ENCODE peak calls at places on chromosomes 6 and 20, in five cellular contexts. R is heart right ventricle, C is HFF-Myc, M is body of pancreas, A is PC-3. T is an unnamed sample.

GRCh38 chr20:18031888-18032509 is 25.7 kb downstream of the OVOL2 start:
- DNase-seq in R (no peak), C (no peak), M (no peak), A (no peak), T (no peak)

GRCh38 chr20:63419299-63419698 is 53.2 kb downstream of the KCNQ2 start:
- DNase-seq in R (no peak), C (no peak), M (no peak), A (no peak), T (no peak)

GRCh38 chr20:50911030-50911429 is 20.2 kb downstream of the ADNP start:
- DNase-seq in R (no peak), C (peak), M (no peak), A (no peak), T (peak)

GRCh38 chr6:142009647-142010046 is 123.1 kb upstream of the GJE1 start:
- DNase-seq in R (no peak), C (peak), M (no peak), A (peak), T (no peak)

GRCh38 chr6:27250955-27251671 is 3.6 kb downstream of the PRSS16 start:
- DNase-seq in R (peak), C (no peak), M (peak), A (peak), T (no peak)

GRCh38 chr6:20533746-20534294 is 437 bp upstream of the CDKAL1 start:
- DNase-seq in R (no peak), C (no peak), M (no peak), A (no peak), T (no peak)

GRCh38 chr20:14498809-14499208 is 161.4 kb upstream of the FLRT3 start:
- DNase-seq in R (no peak), C (no peak), M (no peak), A (no peak), T (no peak)

GRCh38 chr6:164013480-164014208 is 599.1 kb downstream of the QKI start:
- DNase-seq in R (no peak), C (no peak), M (no peak), A (no peak), T (no peak)

GRCh38 chr6:128135325-128135724 is 234.5 kb upstream of the THEMIS start:
- DNase-seq in R (no peak), C (no peak), M (no peak), A (no peak), T (no peak)

GRCh38 chr6:30163090-30163917 is at the start of gene TRIM15:
- DNase-seq in R (no peak), C (no peak), M (no peak), A (no peak), T (no peak)

GRCh38 chr6:128209771-128210170 is 308.9 kb upstream of the THEMIS start:
- DNase-seq in R (no peak), C (no peak), M (no peak), A (peak), T (peak)

GRCh38 chr6:37588745-37589139 is 89.0 kb upstream of the CCDC167 start:
- DNase-seq in R (no peak), C (no peak), M (no peak), A (no peak), T (no peak)

GRCh38 chr6:92522589-92522988 is 896.8 kb downstream of the EPHA7 start:
- DNase-seq in R (no peak), C (no peak), M (no peak), A (no peak), T (no peak)

GRCh38 chr6:150765457-150765764 is 100.1 kb upstream of the MTHFD1L start:
- DNase-seq in R (no peak), C (no peak), M (no peak), A (no peak), T (no peak)
- H3K4me3 ChIP-seq in R (no peak), C (no peak), M (no peak), A (no peak), T (no peak)

DNA sequence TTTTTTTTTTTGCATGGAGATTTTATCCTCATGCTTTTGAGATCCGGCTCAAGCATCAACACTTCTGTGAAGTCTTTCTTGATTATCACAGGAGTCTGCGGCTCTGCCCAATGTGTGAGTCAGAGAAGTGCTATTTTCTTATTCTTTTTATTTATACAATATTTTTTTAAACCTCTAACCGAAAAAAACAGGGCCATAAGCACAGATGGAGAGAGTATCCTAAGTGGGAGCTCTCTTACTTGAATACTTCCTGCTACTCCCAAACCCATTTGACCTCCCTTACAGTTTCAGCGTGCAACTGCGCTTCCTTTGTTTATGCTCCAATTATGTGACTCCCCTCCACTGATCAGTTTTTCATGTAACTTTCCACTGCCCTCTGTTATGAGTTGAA is 8.7 kb upstream of the ATXN1 start:
- DNase-seq in R (no peak), C (peak), M (no peak), A (peak), T (no peak)
- H3K4me3 ChIP-seq in R (no peak), C (no peak), M (no peak), A (peak), T (no peak)

DNA sequence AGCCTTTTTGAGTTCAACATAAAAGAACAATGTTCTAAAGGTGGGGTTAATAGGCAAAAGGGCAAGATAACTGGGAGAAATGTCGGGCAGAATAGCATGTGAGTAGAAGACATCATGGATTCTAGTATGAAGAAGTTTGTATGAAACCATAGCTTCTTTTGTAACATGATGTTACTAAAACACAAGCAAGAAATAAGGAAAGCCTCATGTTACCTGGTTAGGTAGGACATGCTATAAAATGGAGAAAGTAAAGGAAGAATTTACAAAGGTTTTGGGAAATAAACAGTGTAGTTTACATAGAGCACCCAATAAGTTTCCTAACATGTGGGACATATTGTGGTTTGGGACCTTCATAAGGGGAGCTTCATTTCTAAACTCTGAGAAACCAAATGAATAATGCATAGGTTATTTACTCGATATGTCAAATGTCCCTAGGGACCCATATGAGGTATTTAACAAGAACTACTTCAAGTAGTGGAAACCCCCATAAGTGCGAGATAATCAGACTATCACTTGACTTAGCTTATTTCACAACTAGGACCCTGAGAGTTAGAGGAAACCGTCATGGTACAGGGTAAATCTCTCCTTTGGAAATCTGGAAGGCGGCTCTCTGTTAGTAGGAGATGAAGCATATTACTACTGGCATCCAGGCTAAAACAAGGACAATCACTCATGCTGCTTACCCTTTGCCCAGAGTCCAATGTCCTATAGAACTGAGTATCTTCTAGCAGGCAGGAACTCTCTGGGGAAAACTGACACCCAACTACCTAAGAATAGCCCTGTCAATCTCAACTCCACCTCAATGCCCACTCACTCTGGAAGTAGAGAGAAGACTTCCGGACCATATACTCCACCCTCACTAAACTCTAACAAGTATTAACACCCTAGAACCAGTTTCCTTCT is 57.5 kb downstream of the ILRUN start:
- DNase-seq in R (no peak), C (no peak), M (no peak), A (no peak), T (no peak)
- H3K4me3 ChIP-seq in R (no peak), C (no peak), M (no peak), A (no peak), T (no peak)

GRCh38 chr6:169868458-169868857 is 117.0 kb downstream of the ERMARD start:
- DNase-seq in R (peak), C (no peak), M (no peak), A (no peak), T (no peak)
- H3K4me3 ChIP-seq in R (no peak), C (no peak), M (no peak), A (no peak), T (no peak)

DNA sequence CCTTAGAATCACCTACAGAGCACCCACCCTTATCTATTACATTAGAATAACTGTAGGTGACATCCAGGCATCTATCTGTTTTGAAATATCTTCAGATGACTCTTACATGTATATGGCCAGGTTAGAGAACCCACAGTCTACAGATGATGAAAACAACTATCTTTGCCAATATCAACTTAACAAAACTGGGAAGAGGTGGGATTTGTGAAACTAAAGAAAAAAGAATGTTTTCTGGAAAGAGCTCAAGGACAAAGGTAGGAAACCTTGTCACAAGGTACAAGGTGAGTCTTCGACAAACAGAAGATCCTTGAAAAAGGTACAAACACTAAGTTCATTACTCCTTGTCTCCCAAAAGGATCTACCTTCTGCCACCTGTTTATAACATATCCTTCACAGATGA is 47.0 kb upstream of the DST start:
- DNase-seq in R (no peak), C (no peak), M (no peak), A (no peak), T (no peak)
- H3K4me3 ChIP-seq in R (peak), C (no peak), M (no peak), A (no peak), T (no peak)

GRCh38 chr20:19995220-19995863 is 21.8 kb upstream of the NAA20 start:
- DNase-seq in R (no peak), C (no peak), M (no peak), A (peak), T (no peak)

GRCh38 chr20:20000223-20000968 is 16.8 kb upstream of the NAA20 start:
- DNase-seq in R (no peak), C (no peak), M (no peak), A (no peak), T (no peak)

GRCh38 chr20:19993937-19994667 is 23.1 kb upstream of the NAA20 start:
- DNase-seq in R (peak), C (peak), M (no peak), A (peak), T (no peak)

GRCh38 chr20:19998990-19999705 is 18.0 kb upstream of the NAA20 start:
- DNase-seq in R (no peak), C (no peak), M (peak), A (no peak), T (no peak)

DNA sequence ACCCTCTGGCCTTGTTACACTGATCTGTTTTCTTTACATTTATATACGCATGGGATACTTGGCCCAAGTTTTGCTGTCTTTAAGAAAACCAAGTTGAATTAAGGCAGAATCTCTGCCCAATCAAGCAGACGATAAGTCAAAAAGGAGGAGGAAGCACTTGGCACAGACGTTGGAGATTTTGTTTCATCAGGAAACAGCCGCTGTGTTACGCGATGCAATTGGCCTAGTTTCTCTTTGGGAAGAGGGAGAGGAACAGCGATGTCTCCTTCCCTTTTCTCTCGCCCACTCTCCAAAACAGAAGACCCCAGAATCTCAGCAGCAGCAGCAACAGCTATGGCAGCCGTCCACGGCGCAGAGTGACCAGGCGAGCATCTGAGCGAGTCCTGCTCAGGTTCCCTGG is 20.2 kb upstream of the NAA20 start:
- DNase-seq in R (no peak), C (no peak), M (no peak), A (no peak), T (no peak)
- H3K4me3 ChIP-seq in R (no peak), C (no peak), M (no peak), A (no peak), T (no peak)

GRCh38 chr6:67642582-67642981 is 992.5 kb upstream of the ADGRB3 start:
- DNase-seq in R (no peak), C (no peak), M (no peak), A (no peak), T (no peak)

GRCh38 chr6:67639161-67639560 is 995.9 kb upstream of the ADGRB3 start:
- DNase-seq in R (no peak), C (no peak), M (no peak), A (no peak), T (peak)

GRCh38 chr6:67640462-67640861 is 994.6 kb upstream of the ADGRB3 start:
- DNase-seq in R (no peak), C (no peak), M (no peak), A (no peak), T (peak)
- H3K4me3 ChIP-seq in R (no peak), C (no peak), M (no peak), A (no peak), T (no peak)

GRCh38 chr6:125717120-125717731 is 32.2 kb upstream of the HEY2 start:
- DNase-seq in R (no peak), C (no peak), M (no peak), A (no peak), T (no peak)
- H3K4me3 ChIP-seq in R (no peak), C (no peak), M (no peak), A (no peak), T (no peak)

DNA sequence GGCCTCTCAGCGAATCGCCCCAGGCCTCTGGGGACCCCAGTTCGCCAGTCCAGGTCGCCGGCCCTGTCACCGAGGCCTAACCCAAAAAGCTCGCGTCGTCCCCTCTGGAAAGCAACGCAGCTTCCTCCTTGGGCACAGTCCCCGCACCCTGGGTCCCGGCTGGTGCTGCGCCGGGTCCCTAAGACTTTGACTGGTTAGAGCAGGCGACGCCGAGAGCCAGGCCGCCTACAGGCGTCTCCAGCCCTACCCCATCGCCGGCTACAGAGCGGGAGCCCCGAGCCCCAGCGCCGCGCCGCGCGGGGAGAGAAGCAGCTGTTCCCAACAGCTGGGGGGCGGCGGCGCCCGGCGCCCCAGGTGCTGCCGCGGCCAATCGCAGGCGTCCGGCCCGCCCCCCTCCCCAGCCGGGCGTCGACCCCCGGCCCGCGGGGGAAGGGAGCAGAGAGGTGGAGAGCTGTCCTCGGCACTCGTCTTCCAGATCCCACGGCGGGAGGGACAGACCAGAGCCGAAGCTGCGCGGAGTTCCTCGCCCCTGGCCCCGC is 540 bp upstream of the RBM24 start:
- DNase-seq in R (peak), C (no peak), M (peak), A (no peak), T (no peak)
- H3K4me3 ChIP-seq in R (peak), C (peak), M (no peak), A (peak), T (peak)

DNA sequence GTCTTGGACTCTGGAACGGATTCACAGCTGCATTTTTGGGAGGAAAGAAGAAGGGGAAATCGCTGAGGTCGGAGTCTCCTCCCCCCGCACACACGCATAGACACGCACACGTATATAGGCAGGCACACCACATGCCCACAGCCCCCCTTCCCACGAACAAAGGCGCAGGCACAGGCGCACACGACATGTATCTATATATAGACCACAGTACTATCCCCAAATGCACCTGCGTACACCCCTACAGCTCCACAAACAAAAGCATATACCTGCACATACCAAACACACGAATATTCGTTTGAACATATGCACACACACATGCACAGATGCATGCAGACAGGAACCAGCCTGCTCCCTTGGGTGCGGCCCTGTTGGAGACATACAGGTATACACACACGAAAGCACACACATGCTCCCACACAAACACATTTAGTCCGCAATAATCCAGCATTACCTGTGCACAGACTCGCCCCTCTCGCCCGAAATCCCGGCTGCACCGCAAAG is 1.2 kb downstream of the SLC32A1 start:
- DNase-seq in R (no peak), C (no peak), M (no peak), A (no peak), T (no peak)
- H3K4me3 ChIP-seq in R (no peak), C (no peak), M (no peak), A (no peak), T (no peak)

T was measured in AG04449.